ENCODE peak calls at places on chromosomes 11 and 22, in nine cellular contexts. P is MM.1S, X is kidney epithelial cell, Y is vagina, Z is BJ, U is uterus, S is cardiac muscle cell, D is fibroblast of mammary gland, R is stomach. C is an unnamed sample.
A peak's percentile ranks its signal among the peaks of the same experiment; 100 is the strongest.

GRCh38 chr11:102446606-102447005 is 6.0 kb downstream of the TMEM123 start:
- DNase-seq in Z (peak; percentile 43), D (peak; percentile 62), U (no peak), R (no peak), Y (no peak), X (no peak), P (no peak), S (no peak), C (no peak)

GRCh38 chr11:82701847-82702520 is 31.7 kb downstream of the FAM181B start:
- DNase-seq in D (peak; percentile 42), X (no peak), R (no peak), U (no peak), P (peak; percentile 48), S (peak; percentile 64), Z (no peak), Y (peak; percentile 72), C (no peak)

GRCh38 chr11:7413961-7414728 is 71.2 kb upstream of the OLFML1 start:
- DNase-seq in S (no peak), Y (no peak), X (no peak), D (no peak), P (no peak), U (no peak), Z (no peak), R (no peak), C (no peak)

GRCh38 chr11:7688238-7688826 is 15.0 kb upstream of the CYB5R2 start:
- DNase-seq in S (peak; percentile 55), U (no peak), X (no peak), Y (no peak), D (peak; percentile 24), Z (no peak), P (peak; percentile 38), R (no peak), C (no peak)

GRCh38 chr22:23524226-23524625 is 55.9 kb downstream of the IGLL1 start:
- DNase-seq in U (no peak), X (no peak), D (no peak), Z (no peak), Y (no peak), S (no peak), R (no peak), P (no peak), C (no peak)

GRCh38 chr11:92886243-92886905 is 83.1 kb upstream of the MTNR1B start:
- DNase-seq in Z (no peak), R (no peak), Y (no peak), S (peak; percentile 72), D (peak; percentile 55), P (peak; percentile 65), U (peak; percentile 24), X (peak; percentile 26), C (no peak)

GRCh38 chr11:44065161-44065571 is 904 bp upstream of the ACCS start:
- DNase-seq in P (no peak), Z (no peak), R (no peak), D (no peak), X (no peak), Y (peak; percentile 64), S (no peak), U (no peak), C (no peak)

GRCh38 chr11:65558785-65559509 is 788 bp upstream of the LTBP3 start:
- DNase-seq in Z (no peak), D (no peak), P (no peak), S (no peak), U (peak; percentile 86), Y (no peak), X (no peak), R (peak; percentile 44), C (peak; percentile 76)

GRCh38 chr22:42780070-42780540 is 59.4 kb upstream of the A4GALT start:
- DNase-seq in U (peak; percentile 86), P (peak; percentile 74), X (peak; percentile 80), S (peak; percentile 88), R (peak; percentile 51), Z (peak; percentile 65), D (peak; percentile 96), Y (no peak), C (no peak)

GRCh38 chr11:15370774-15371173 is 256.1 kb downstream of the INSC start:
- DNase-seq in Z (no peak), U (no peak), X (no peak), D (no peak), S (no peak), Y (no peak), R (no peak), P (no peak), C (no peak)

GRCh38 chr11:113773092-113773415 is 438 bp downstream of the ZW10 start:
- DNase-seq in Z (no peak), Y (no peak), D (peak; percentile 25), X (no peak), R (peak; percentile 29), P (no peak), S (peak; percentile 19), U (no peak), C (no peak)

DNA sequence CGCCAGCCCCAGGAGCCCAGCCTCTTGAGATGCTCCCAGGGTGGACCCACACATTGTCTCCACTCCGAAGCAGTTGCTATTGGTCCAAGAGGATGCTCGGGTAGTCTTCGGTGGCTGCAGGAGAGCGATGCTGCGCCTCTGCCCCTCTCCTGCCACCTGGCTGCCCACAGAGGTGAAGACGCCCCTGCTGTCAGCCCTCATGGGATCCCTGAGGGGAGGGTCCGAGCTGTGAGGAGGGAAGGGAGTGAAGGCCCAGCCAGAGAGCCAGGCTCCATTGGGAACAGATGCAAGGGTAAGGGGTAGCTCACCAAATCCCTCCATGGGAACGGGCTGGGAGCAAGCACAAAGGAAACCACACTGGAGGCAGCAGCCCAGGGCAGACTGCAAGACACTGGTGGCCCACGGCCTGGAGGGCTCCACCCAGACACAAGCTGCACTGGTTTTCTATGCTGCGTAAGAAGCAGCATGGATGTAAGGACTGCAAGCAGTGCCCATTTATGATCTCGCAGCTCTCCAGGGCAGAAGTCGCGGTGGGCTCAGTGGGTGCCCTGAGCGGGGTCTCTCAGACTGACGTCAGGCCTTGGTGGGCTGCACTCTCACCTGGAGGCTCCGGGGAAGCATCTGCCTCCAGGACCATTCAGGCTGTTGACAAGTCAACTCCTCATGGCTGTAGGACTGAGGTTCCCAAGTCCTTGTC is 15.7 kb downstream of the TSPAN32 start:
- DNase-seq in X (no peak), R (no peak), Z (no peak), D (no peak), Y (no peak), U (no peak), P (no peak), S (no peak), C (no peak)
- TF ChIP-seq CTCF in X (no peak), R (no peak), Z (no peak), D (no peak), Y (no peak), U (no peak), P (no peak), S (no peak), C (no peak)

DNA sequence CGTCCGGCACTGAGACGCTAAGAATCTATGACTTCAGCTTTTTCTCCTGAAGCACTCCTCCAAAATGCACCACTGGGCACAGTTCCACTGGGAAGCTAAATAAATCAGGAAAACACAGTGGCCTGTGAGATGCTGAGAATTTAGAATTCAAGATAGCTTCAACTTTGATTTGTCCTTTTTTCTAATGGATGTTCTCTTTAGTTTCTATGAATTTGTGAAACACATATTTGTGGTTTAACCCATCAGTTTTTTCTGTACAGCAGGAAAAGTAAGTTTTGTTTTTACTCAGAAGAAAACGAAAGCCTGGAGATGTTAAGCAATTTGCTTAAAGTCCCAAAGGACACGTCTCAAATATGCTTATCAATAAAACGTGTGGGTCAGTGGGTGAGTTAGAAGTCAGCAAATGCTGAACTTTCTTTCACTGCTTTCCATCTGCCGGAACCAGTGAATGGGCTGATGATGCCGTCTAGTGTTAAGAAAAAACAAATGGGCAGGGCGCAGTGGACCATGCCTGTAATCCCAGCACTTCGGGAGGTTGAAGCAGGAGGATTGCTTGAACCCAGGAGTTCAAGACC is 40.7 kb upstream of the CLMP start:
- DNase-seq in R (no peak), U (peak; percentile 71), D (peak; percentile 95), P (no peak), Z (no peak), S (no peak), X (no peak), Y (no peak), C (no peak)
- TF ChIP-seq CTCF in R (no peak), U (peak; percentile 22), D (peak; percentile 40), P (no peak), Z (peak; percentile 36), S (peak; percentile 43), X (no peak), Y (no peak), C (no peak)

DNA sequence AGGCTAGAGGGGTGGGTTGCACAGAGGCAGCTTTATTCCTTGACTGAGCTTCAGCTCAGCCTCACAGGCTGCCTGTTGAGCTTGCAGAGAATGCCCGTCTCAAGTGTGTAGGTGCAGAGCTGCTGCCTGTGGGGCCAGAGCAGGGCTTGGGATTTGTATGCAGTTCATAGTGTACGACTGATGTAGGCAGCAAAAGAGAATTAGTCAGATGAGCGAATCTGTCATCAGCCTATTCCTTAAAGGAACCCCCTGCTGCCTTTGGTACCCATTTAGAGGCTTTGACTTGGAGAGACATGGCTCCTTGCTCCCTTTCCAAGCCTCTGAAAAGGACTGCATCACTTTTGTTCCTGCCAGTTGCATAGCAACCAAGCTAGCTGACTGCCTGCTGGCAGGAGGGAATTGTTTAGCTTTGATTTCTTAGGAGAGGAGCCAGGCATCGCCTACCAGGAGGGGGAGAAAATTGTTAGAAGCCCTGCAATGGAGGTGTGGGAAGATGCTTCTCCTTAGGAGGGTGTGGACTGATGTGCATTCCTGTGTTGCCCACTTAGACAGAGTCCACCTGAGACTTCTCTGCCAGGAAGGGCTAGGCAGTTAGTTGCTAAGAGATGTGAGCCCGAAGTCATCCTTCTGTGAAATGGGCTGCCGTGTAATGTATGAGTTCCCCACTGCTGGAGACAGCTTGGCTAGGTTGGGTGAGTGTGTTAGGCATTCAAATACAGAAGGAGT is 10.9 kb downstream of the ACO2 start:
- DNase-seq in Z (no peak), X (no peak), U (no peak), R (no peak), S (no peak), D (peak; percentile 75), P (no peak), Y (no peak), C (no peak)
- TF ChIP-seq CTCF in Z (peak; percentile 4), X (no peak), U (no peak), R (no peak), S (no peak), D (no peak), P (no peak), Y (no peak), C (no peak)

GRCh38 chr22:48577691-48578090 is 1250.0 kb downstream of the BRD1 start:
- DNase-seq in U (no peak), D (no peak), P (no peak), S (no peak), X (no peak), Z (no peak), R (no peak), Y (no peak), C (no peak)

GRCh38 chr22:48575567-48576332 is 1251.9 kb downstream of the BRD1 start:
- DNase-seq in X (no peak), R (no peak), P (no peak), D (no peak), Y (no peak), U (no peak), S (no peak), Z (no peak), C (no peak)

GRCh38 chr22:48578138-48579034 is 1249.3 kb downstream of the BRD1 start:
- DNase-seq in D (no peak), S (peak; percentile 22), R (no peak), Z (no peak), X (no peak), U (no peak), Y (no peak), P (no peak), C (no peak)

GRCh38 chr22:48576333-48577013 is 1251.2 kb downstream of the BRD1 start:
- DNase-seq in U (no peak), Z (no peak), S (peak; percentile 55), Y (no peak), P (no peak), R (no peak), D (no peak), X (no peak), C (no peak)

GRCh38 chr22:48577014-48577690 is 1250.5 kb downstream of the BRD1 start:
- DNase-seq in S (peak; percentile 12), Z (no peak), R (no peak), U (no peak), Y (no peak), P (no peak), D (no peak), X (no peak), C (no peak)
- TF ChIP-seq CTCF in S (no peak), Z (no peak), R (no peak), U (no peak), Y (no peak), P (no peak), D (no peak), X (no peak), C (no peak)